ENCODE peak calls at places on chromosomes 12 and 14, in six cellular contexts. F is T-helper 2 cell; M is stimulated activated CD4-positive, alpha-beta T cell treated with anti-CD3 and anti-CD28 coated beads, Interleukin-15, amount 100 ng/mL, for 1 hour; Q is left cardiac atrium; G is ELR; O is pons. K is an unnamed sample.

GRCh38 chr12:3453947-3454675 is 36.9 kb upstream of the PRMT8 start:
- DNase-seq in F (no peak), O (no peak), G (peak), Q (no peak), M (no peak), K (peak)

GRCh38 chr12:18716236-18716635 is 21.6 kb downstream of the PLCZ1 start:
- DNase-seq in F (no peak), Q (no peak), M (no peak), G (no peak), O (no peak), K (no peak)

GRCh38 chr12:77943466-77943865 is 112.8 kb downstream of the NAV3 start:
- DNase-seq in F (no peak), O (no peak), Q (no peak), G (peak), M (no peak), K (peak)

GRCh38 chr12:95173392-95174251 is 43.6 kb downstream of the FGD6 start:
- DNase-seq in M (no peak), O (no peak), F (no peak), G (peak), Q (peak), K (no peak)

GRCh38 chr12:113049976-113050742 is 6.4 kb upstream of the DTX1 start:
- DNase-seq in G (peak), Q (no peak), O (no peak), M (no peak), F (no peak), K (no peak)

GRCh38 chr12:52260351-52261210 is 13.9 kb upstream of the KRT86 start:
- DNase-seq in F (no peak), O (peak), Q (no peak), G (no peak), M (no peak), K (no peak)

GRCh38 chr12:112153900-112154234 is 28.5 kb downstream of the TRAFD1 start:
- DNase-seq in O (no peak), G (no peak), F (no peak), M (no peak), Q (no peak), K (no peak)

GRCh38 chr14:103318750-103319419 is 15.2 kb upstream of the EIF5 start:
- DNase-seq in M (no peak), O (no peak), Q (no peak), G (no peak), F (no peak), K (no peak)

GRCh38 chr14:97641827-97642226 is 844.6 kb downstream of the VRK1 start:
- DNase-seq in F (no peak), O (no peak), G (no peak), Q (no peak), M (no peak), K (no peak)

GRCh38 chr12:106170285-106170684 is 31.5 kb upstream of the NUAK1 start:
- DNase-seq in F (no peak), Q (no peak), G (peak), O (no peak), M (no peak), K (peak)

GRCh38 chr14:64733321-64733720 is 29.1 kb downstream of the PLEKHG3 start:
- DNase-seq in O (no peak), M (no peak), G (no peak), Q (peak), F (no peak), K (no peak)

GRCh38 chr12:49489720-49490119 is 49.1 kb upstream of the KCNH3 start:
- DNase-seq in Q (no peak), M (no peak), G (peak), O (peak), F (no peak), K (peak)

GRCh38 chr12:3551976-3552725 is 61.1 kb downstream of the PRMT8 start:
- DNase-seq in Q (no peak), O (no peak), F (no peak), G (no peak), M (no peak), K (no peak)